ENCODE peak calls at places on chromosomes 13 and 19, in seven cellular contexts. One of them, this sample, is unnamed.

GRCh38 chr13:68609671-68610070 is 1379.5 kb upstream of the PCDH9 start:
- DNase-seq in HCT116: no peak
- DNase-seq in H1: no peak
- DNase-seq in HepG2: no peak
- DNase-seq in SK-N-SH: no peak
- DNase-seq in K562: no peak
- DNase-seq in GM12878: no peak
- DNase-seq in this sample: no peak

GRCh38 chr19:48708471-48708870 is 11.1 kb downstream of the MAMSTR start:
- DNase-seq in HCT116: no peak
- DNase-seq in H1: no peak
- DNase-seq in HepG2: no peak
- DNase-seq in SK-N-SH: no peak
- DNase-seq in K562: no peak
- DNase-seq in GM12878: no peak
- DNase-seq in this sample: no peak

GRCh38 chr13:80555796-80556195 is 214.9 kb upstream of the SPRY2 start:
- DNase-seq in HCT116: no peak
- DNase-seq in H1: no peak
- DNase-seq in HepG2: no peak
- DNase-seq in SK-N-SH: no peak
- DNase-seq in K562: peak
- DNase-seq in GM12878: no peak
- DNase-seq in this sample: no peak

GRCh38 chr19:38656171-38656981 is 8.9 kb downstream of the ACTN4 start:
- DNase-seq in HCT116: no peak
- DNase-seq in H1: no peak
- DNase-seq in HepG2: peak
- DNase-seq in SK-N-SH: no peak
- DNase-seq in K562: no peak
- DNase-seq in GM12878: no peak
- DNase-seq in this sample: no peak

GRCh38 chr13:58495668-58496067 is 864.1 kb downstream of the PCDH17 start:
- DNase-seq in HCT116: no peak
- DNase-seq in H1: no peak
- DNase-seq in HepG2: no peak
- DNase-seq in SK-N-SH: no peak
- DNase-seq in K562: no peak
- DNase-seq in GM12878: no peak
- DNase-seq in this sample: no peak

GRCh38 chr13:23806874-23807522 is 82.2 kb downstream of the MIPEP start:
- DNase-seq in HCT116: no peak
- DNase-seq in H1: no peak
- DNase-seq in HepG2: no peak
- DNase-seq in SK-N-SH: no peak
- DNase-seq in K562: no peak
- DNase-seq in GM12878: no peak
- DNase-seq in this sample: no peak

GRCh38 chr19:48636859-48637448 is at the start of gene DBP:
- DNase-seq in HCT116: no peak
- DNase-seq in H1: no peak
- DNase-seq in HepG2: no peak
- DNase-seq in SK-N-SH: peak
- DNase-seq in K562: no peak
- DNase-seq in GM12878: no peak
- DNase-seq in this sample: no peak

GRCh38 chr19:18967358-18968146 is 26.5 kb upstream of the HOMER3 start:
- DNase-seq in HCT116: no peak
- DNase-seq in H1: no peak
- DNase-seq in HepG2: no peak
- DNase-seq in SK-N-SH: no peak
- DNase-seq in K562: no peak
- DNase-seq in GM12878: no peak
- DNase-seq in this sample: peak

GRCh38 chr19:12937243-12938053 is 961 bp upstream of the CALR start:
- DNase-seq in HCT116: no peak
- DNase-seq in H1: no peak
- DNase-seq in HepG2: peak
- DNase-seq in SK-N-SH: peak
- DNase-seq in K562: peak
- DNase-seq in GM12878: no peak
- DNase-seq in this sample: no peak

GRCh38 chr19:8610041-8610927 is at the start of gene ADAMTS10:
- DNase-seq in HCT116: no peak
- DNase-seq in H1: no peak
- DNase-seq in HepG2: no peak
- DNase-seq in SK-N-SH: peak
- DNase-seq in K562: peak
- DNase-seq in GM12878: no peak
- DNase-seq in this sample: peak

GRCh38 chr19:38650911-38651584 is 3.6 kb downstream of the ACTN4 start:
- DNase-seq in HCT116: no peak
- DNase-seq in H1: no peak
- DNase-seq in HepG2: no peak
- DNase-seq in SK-N-SH: no peak
- DNase-seq in K562: no peak
- DNase-seq in GM12878: no peak
- DNase-seq in this sample: no peak

GRCh38 chr13:38980628-38981078 is 10.0 kb downstream of the STOML3 start:
- DNase-seq in HCT116: no peak
- DNase-seq in H1: no peak
- DNase-seq in HepG2: no peak
- DNase-seq in SK-N-SH: peak
- DNase-seq in K562: no peak
- DNase-seq in GM12878: no peak
- DNase-seq in this sample: no peak

GRCh38 chr13:65584126-65584525 is 1646.0 kb downstream of the PCDH9 start:
- DNase-seq in HCT116: no peak
- DNase-seq in H1: no peak
- DNase-seq in HepG2: no peak
- DNase-seq in SK-N-SH: no peak
- DNase-seq in K562: no peak
- DNase-seq in GM12878: no peak
- DNase-seq in this sample: no peak

GRCh38 chr13:65585346-65585745 is 1644.8 kb downstream of the PCDH9 start:
- DNase-seq in HCT116: no peak
- DNase-seq in H1: no peak
- DNase-seq in HepG2: peak
- DNase-seq in SK-N-SH: no peak
- DNase-seq in K562: no peak
- DNase-seq in GM12878: no peak
- DNase-seq in this sample: no peak

DNA sequence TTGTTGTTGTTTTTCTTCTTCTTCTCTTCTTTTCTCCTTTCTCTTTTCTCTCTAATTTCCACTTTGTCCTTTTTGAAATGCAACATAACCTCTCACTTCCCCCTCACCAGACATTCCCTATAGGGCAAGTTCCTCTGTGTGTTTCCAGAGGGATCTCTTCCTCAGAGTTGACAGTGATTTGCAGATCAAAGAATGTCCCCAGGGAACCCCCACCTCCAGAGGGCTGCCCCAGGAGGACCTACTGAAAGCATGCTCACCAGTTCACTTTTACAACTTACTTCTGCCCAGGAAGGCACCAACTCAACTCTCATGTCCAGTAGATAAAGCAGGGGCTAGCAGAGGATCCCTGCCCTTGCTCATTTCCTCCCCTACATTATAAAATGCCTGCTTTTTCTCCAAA is 1648.0 kb downstream of the PCDH9 start:
- DNase-seq in HCT116: no peak
- DNase-seq in H1: no peak
- DNase-seq in HepG2: no peak
- DNase-seq in SK-N-SH: no peak
- DNase-seq in K562: no peak
- DNase-seq in GM12878: no peak
- DNase-seq in this sample: no peak
- TF ChIP-seq JUND in HCT116: no peak
- TF ChIP-seq JUND in H1: no peak
- TF ChIP-seq JUND in HepG2: no peak
- TF ChIP-seq JUND in SK-N-SH: no peak
- TF ChIP-seq JUND in K562: no peak
- TF ChIP-seq JUND in GM12878: no peak
- TF ChIP-seq JUND in this sample: no peak

GRCh38 chr19:17966115-17966455 is 822 bp upstream of the KCNN1 start:
- DNase-seq in HCT116: no peak
- DNase-seq in H1: no peak
- DNase-seq in HepG2: no peak
- DNase-seq in SK-N-SH: no peak
- DNase-seq in K562: peak
- DNase-seq in GM12878: no peak
- DNase-seq in this sample: no peak

GRCh38 chr19:17967258-17968051 is 548 bp downstream of the KCNN1 start:
- DNase-seq in HCT116: no peak
- DNase-seq in H1: no peak
- DNase-seq in HepG2: no peak
- DNase-seq in SK-N-SH: peak
- DNase-seq in K562: peak
- DNase-seq in GM12878: no peak
- DNase-seq in this sample: no peak

GRCh38 chr19:17965370-17966114 is 1.4 kb upstream of the KCNN1 start:
- DNase-seq in HCT116: no peak
- DNase-seq in H1: no peak
- DNase-seq in HepG2: no peak
- DNase-seq in SK-N-SH: no peak
- DNase-seq in K562: peak
- DNase-seq in GM12878: no peak
- DNase-seq in this sample: no peak

GRCh38 chr19:17968376-17968775 is 1.5 kb downstream of the KCNN1 start:
- DNase-seq in HCT116: no peak
- DNase-seq in H1: no peak
- DNase-seq in HepG2: no peak
- DNase-seq in SK-N-SH: peak
- DNase-seq in K562: no peak
- DNase-seq in GM12878: no peak
- DNase-seq in this sample: no peak

GRCh38 chr19:17966497-17967257 is at the start of gene KCNN1:
- DNase-seq in HCT116: no peak
- DNase-seq in H1: no peak
- DNase-seq in HepG2: no peak
- DNase-seq in SK-N-SH: peak
- DNase-seq in K562: peak
- DNase-seq in GM12878: no peak
- DNase-seq in this sample: no peak
- TF ChIP-seq JUND in HCT116: no peak
- TF ChIP-seq JUND in H1: no peak
- TF ChIP-seq JUND in HepG2: no peak
- TF ChIP-seq JUND in SK-N-SH: no peak
- TF ChIP-seq JUND in K562: no peak
- TF ChIP-seq JUND in GM12878: no peak
- TF ChIP-seq JUND in this sample: no peak

DNA sequence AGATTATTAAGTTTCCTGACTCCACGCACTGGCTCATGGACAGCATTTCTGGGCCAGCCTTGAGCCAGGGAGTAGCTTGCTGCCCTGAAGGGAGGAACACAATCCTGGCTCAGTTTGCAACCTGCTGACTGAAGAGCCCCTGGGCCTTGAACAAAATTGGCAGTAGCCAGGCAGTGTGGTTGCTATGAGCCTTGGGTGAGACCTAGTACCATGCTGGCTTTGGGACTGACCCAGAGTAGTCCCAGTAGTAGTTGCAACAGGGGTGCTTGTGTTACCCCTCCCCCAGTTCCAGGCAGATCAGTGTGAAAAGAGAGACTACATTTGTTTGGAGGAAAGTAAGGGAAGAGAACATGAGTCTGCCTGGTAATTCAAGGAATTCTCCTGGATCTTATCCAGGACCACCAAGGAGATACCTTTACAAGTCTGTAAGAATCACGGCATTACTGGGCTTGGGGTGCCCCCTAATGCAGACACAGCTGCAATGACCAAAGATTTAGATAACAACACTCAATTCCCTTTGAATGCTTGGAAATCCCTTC is 22.0 kb downstream of the ITGBL1 start:
- DNase-seq in HCT116: no peak
- DNase-seq in H1: no peak
- DNase-seq in HepG2: no peak
- DNase-seq in SK-N-SH: no peak
- DNase-seq in K562: no peak
- DNase-seq in GM12878: no peak
- DNase-seq in this sample: no peak
- TF ChIP-seq JUND in HCT116: no peak
- TF ChIP-seq JUND in H1: no peak
- TF ChIP-seq JUND in HepG2: no peak
- TF ChIP-seq JUND in SK-N-SH: peak
- TF ChIP-seq JUND in K562: no peak
- TF ChIP-seq JUND in GM12878: no peak
- TF ChIP-seq JUND in this sample: no peak

GRCh38 chr13:110216403-110217041 is 90.4 kb downstream of the COL4A1 start:
- DNase-seq in HCT116: no peak
- DNase-seq in H1: no peak
- DNase-seq in HepG2: no peak
- DNase-seq in SK-N-SH: no peak
- DNase-seq in K562: no peak
- DNase-seq in GM12878: no peak
- DNase-seq in this sample: no peak
- TF ChIP-seq JUND in HCT116: no peak
- TF ChIP-seq JUND in H1: no peak
- TF ChIP-seq JUND in HepG2: no peak
- TF ChIP-seq JUND in SK-N-SH: no peak
- TF ChIP-seq JUND in K562: no peak
- TF ChIP-seq JUND in GM12878: no peak
- TF ChIP-seq JUND in this sample: no peak

GRCh38 chr13:99465454-99465853 is 35.8 kb upstream of the TM9SF2 start:
- DNase-seq in HCT116: no peak
- DNase-seq in H1: no peak
- DNase-seq in HepG2: no peak
- DNase-seq in SK-N-SH: no peak
- DNase-seq in K562: no peak
- DNase-seq in GM12878: no peak
- DNase-seq in this sample: no peak

GRCh38 chr13:99459101-99459500 is 42.2 kb upstream of the TM9SF2 start:
- DNase-seq in HCT116: no peak
- DNase-seq in H1: no peak
- DNase-seq in HepG2: peak
- DNase-seq in SK-N-SH: no peak
- DNase-seq in K562: peak
- DNase-seq in GM12878: no peak
- DNase-seq in this sample: no peak

GRCh38 chr13:99467764-99468163 is 33.5 kb upstream of the TM9SF2 start:
- DNase-seq in HCT116: no peak
- DNase-seq in H1: no peak
- DNase-seq in HepG2: no peak
- DNase-seq in SK-N-SH: no peak
- DNase-seq in K562: no peak
- DNase-seq in GM12878: no peak
- DNase-seq in this sample: no peak

GRCh38 chr13:99464441-99464949 is 36.8 kb upstream of the TM9SF2 start:
- DNase-seq in HCT116: no peak
- DNase-seq in H1: no peak
- DNase-seq in HepG2: no peak
- DNase-seq in SK-N-SH: no peak
- DNase-seq in K562: no peak
- DNase-seq in GM12878: no peak
- DNase-seq in this sample: no peak

GRCh38 chr13:99463998-99464397 is 37.3 kb upstream of the TM9SF2 start:
- DNase-seq in HCT116: no peak
- DNase-seq in H1: no peak
- DNase-seq in HepG2: no peak
- DNase-seq in SK-N-SH: no peak
- DNase-seq in K562: no peak
- DNase-seq in GM12878: no peak
- DNase-seq in this sample: no peak
- TF ChIP-seq JUND in HCT116: no peak
- TF ChIP-seq JUND in H1: no peak
- TF ChIP-seq JUND in HepG2: no peak
- TF ChIP-seq JUND in SK-N-SH: no peak
- TF ChIP-seq JUND in K562: no peak
- TF ChIP-seq JUND in GM12878: no peak
- TF ChIP-seq JUND in this sample: no peak

This sample was measured in T47D.